ENCODE peak calls at places on chromosome 4, in seven cellular contexts. I is transverse colon, E is brain microvascular endothelial cell, G is lower leg skin, O is gastrocnemius medialis, Q is endodermal cell, K is heart right ventricle. D is an unnamed sample.

GRCh38 chr4:3190549-3190948 is 58.4 kb upstream of the MSANTD1 start:
- DNase-seq in I (no peak), E (no peak), G (peak), O (no peak), Q (peak), K (no peak), D (no peak)

GRCh38 chr4:110680217-110680616 is 57.3 kb upstream of the PITX2 start:
- DNase-seq in I (no peak), E (no peak), G (no peak), O (no peak), Q (no peak), K (no peak), D (no peak)

GRCh38 chr4:84493092-84493850 is 5.8 kb downstream of the NKX6-1 start:
- DNase-seq in I (peak), E (no peak), G (no peak), O (no peak), Q (peak), K (no peak), D (no peak)

GRCh38 chr4:186554890-186555827 is at the start of gene MTNR1A:
- DNase-seq in I (peak), E (no peak), G (no peak), O (no peak), Q (peak), K (no peak), D (no peak)

GRCh38 chr4:169159614-169160013 is 111.1 kb downstream of the SH3RF1 start:
- DNase-seq in I (no peak), E (peak), G (no peak), O (no peak), Q (no peak), K (no peak), D (peak)

GRCh38 chr4:184396570-184397515 is 77.5 kb downstream of the IRF2 start:
- DNase-seq in I (no peak), E (no peak), G (peak), O (no peak), Q (no peak), K (no peak), D (no peak)

GRCh38 chr4:159856451-159856850 is 753.6 kb downstream of the RAPGEF2 start:
- DNase-seq in I (no peak), E (no peak), G (no peak), O (no peak), Q (peak), K (no peak), D (no peak)

GRCh38 chr4:150385606-150386005 is 196.3 kb upstream of the MAB21L2 start:
- DNase-seq in I (no peak), E (peak), G (no peak), O (peak), Q (no peak), K (peak), D (peak)

GRCh38 chr4:128241425-128241913 is 46.1 kb downstream of the PGRMC2 start:
- DNase-seq in I (no peak), E (peak), G (no peak), O (no peak), Q (no peak), K (no peak), D (peak)

GRCh38 chr4:78629991-78630541 is 78.5 kb downstream of the ANXA3 start:
- DNase-seq in I (peak), E (no peak), G (no peak), O (no peak), Q (no peak), K (no peak), D (no peak)

GRCh38 chr4:111108138-111108537 is 485.3 kb upstream of the PITX2 start:
- DNase-seq in I (no peak), E (no peak), G (no peak), O (no peak), Q (no peak), K (no peak), D (no peak)

GRCh38 chr4:178339769-178340168 is 897.5 kb upstream of the AGA start:
- DNase-seq in I (no peak), E (no peak), G (no peak), O (no peak), Q (no peak), K (no peak), D (no peak)

GRCh38 chr4:138702471-138702870 is 313.1 kb upstream of the NOCT start:
- DNase-seq in I (no peak), E (no peak), G (no peak), O (no peak), Q (no peak), K (no peak), D (no peak)

GRCh38 chr4:43132010-43132582 is 239.6 kb downstream of the GRXCR1 start:
- DNase-seq in I (peak), E (peak), G (no peak), O (no peak), Q (peak), K (peak), D (peak)

GRCh38 chr4:132792305-132792704 is 356.8 kb upstream of the PCDH10 start:
- DNase-seq in I (no peak), E (no peak), G (no peak), O (no peak), Q (no peak), K (no peak), D (no peak)

GRCh38 chr4:55013431-55013955 is 111.9 kb downstream of the KDR start:
- DNase-seq in I (no peak), E (no peak), G (no peak), O (no peak), Q (no peak), K (no peak), D (no peak)

GRCh38 chr4:156970501-156971167 is 965 bp downstream of the PDGFC start:
- DNase-seq in I (peak), E (no peak), G (peak), O (peak), Q (peak), K (peak), D (no peak)

DNA sequence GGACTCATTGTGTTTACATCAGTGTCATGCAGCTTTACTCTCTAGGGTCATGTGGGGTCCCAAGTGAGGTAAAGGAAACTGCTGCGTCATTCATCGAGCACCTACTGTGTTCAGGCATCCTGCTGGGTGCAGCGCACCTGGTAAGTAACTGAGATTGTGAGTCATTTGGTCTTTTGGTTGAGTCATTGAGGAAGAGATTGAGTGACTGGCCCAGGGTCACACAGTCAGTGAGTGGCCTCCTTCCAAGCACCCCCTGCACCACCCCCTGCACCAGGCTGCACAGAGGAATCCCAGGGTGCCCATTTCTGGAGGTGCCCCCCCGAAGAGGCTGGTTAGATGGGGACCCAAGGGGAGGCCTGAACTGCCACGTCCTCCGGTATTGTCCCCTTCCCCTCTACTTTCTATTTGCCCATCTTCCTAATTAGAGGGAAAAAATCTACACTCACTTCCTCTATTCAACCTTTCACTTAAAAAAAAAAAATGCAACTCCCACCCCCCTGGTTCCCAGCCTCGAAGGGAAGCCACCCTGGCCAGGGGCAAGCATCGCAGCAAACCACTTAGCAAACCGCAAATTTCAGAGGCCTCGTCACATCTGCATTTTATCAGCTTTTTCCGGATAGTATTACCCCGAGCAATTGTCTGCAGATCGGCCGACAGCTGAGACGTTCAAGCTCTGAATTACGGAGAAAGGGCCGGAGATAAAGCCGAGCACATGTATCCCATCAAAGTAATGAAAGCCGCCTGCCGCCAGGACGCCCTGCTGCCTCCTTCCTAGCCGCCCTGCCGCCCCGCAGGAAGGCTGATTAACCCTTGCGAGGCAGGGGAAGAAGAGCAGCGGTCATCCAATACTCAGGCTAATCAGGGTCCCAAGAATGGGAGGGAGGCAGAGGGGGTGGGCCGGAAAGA is 96.3 kb upstream of the MSX1 start:
- DNase-seq in I (no peak), E (peak), G (peak), O (no peak), Q (peak), K (no peak), D (peak)
- H3K4me3 ChIP-seq in I (no peak), E (no peak), G (no peak), O (no peak), Q (no peak), K (no peak), D (no peak)

DNA sequence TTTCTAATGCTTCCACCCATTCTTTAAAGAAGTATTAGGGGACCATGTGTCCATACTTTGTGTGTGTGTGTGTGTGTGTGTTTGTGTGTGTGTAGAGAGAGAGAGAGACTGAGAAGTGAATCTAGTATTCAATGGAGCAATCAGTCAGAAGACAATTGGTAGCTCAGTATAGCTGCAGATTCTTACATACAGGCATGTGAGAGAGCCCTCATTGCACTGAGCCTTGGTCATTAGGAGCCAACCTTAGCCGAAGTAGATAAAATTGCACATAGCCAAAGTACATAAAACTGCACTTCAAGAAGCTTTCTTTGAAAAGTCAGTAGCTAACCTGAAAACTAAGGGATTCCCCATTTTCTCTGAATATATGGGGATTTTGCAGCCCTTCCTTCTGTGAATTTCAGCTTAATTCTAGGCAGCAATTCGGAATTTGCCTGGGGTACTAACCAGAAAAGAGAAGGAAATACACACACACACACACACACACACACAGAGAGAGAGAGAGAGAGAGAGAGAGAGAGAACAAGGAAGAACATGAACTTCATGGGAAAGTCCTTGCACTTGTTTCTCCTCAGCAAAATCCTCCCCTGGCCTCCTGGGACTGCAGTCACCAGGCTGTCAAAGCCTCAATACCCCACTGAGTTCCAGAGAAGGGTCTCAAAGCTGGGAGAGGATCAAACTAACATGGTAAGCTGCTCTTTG is 1.7 kb upstream of the PRDM8 start:
- DNase-seq in I (no peak), E (no peak), G (no peak), O (no peak), Q (no peak), K (no peak), D (no peak)
- H3K4me3 ChIP-seq in I (no peak), E (no peak), G (no peak), O (no peak), Q (no peak), K (no peak), D (no peak)

DNA sequence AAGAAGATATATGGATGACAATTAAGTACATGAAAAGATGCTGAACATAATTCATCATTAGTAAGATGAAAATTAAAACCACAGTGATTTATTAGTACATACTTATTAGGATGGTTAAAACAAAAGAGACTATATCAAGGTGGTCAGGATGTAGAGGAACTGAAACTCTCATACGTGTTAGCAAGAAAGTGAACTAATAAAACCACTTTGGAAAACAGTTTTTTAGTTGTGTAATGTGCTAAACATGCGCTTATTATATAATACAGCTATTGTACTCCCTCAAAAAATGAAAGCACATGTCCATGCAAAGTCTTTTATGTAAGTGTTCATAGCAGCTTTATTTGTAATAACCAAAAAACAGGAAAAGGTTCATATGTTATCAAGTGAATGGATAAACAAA is 89.9 kb upstream of the KCTD8 start:
- DNase-seq in I (no peak), E (no peak), G (no peak), O (no peak), Q (no peak), K (no peak), D (no peak)
- H3K4me3 ChIP-seq in I (no peak), E (no peak), G (no peak), O (no peak), Q (no peak), K (no peak), D (no peak)

DNA sequence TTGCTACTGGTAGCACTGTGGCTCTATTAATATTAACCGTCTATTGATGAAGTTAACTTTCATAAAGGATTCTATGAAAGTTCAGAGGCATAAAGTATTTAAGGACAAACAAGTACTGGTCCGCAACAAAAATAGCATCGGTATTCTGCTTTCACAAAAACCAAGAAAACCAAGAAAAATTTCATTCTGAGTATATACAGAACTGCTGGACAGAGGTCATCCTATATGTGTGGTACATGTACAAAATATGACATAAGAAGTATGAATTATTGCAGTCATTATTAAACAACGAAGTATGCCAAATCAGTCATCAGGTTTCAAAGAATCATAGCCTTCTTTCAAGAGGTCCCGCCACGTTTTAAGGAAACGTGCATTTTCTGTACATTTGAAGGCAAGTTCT is 2.4 kb downstream of the C4orf46 start:
- DNase-seq in I (no peak), E (no peak), G (no peak), O (no peak), Q (no peak), K (no peak), D (no peak)
- H3K4me3 ChIP-seq in I (no peak), E (no peak), G (no peak), O (no peak), Q (no peak), K (no peak), D (no peak)

DNA sequence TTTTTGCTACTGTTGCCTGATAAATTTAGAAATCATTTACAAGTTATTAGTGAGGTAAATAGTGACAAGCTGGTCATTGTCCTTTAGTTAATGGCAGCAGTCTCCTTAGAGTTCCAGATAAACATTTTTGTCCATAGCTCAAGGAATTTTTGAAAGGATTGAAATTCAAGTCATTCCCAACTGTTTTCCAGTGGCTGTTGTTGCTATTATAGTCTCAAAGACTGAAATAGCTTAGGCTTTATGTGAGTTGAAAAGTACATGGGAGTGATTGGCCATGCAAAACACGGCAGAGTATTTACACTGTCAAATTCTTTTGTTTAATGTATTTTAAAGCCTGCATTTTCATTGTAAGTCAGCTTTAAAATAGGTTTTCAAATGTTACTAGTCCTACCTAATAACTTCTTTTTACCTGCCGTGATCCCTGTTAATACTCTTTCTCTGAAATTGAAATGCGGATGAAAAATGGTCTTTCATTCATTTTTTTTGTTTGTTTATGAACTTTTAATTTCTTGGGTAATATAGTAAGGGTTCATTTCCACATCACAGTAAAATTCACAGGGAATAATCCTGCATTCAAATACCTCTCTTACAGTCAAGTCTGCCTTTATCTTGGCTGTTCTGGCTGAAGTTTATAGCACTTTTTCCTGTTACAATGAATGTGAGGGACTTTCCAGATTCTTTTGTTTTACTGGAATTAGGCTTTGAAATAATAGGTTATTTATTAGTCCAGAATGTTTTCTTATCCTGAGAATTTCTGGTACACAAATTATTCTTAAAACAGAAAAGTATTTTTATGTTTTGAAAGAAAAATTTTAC is 85.1 kb downstream of the PDLIM5 start:
- DNase-seq in I (no peak), E (no peak), G (no peak), O (no peak), Q (no peak), K (no peak), D (no peak)
- H3K4me3 ChIP-seq in I (no peak), E (no peak), G (no peak), O (no peak), Q (peak), K (no peak), D (no peak)

GRCh38 chr4:8592366-8593267 is at the start of gene CPZ:
- DNase-seq in I (no peak), E (peak), G (no peak), O (no peak), Q (peak), K (no peak), D (no peak)
- H3K4me3 ChIP-seq in I (no peak), E (peak), G (no peak), O (no peak), Q (peak), K (no peak), D (peak)

DNA sequence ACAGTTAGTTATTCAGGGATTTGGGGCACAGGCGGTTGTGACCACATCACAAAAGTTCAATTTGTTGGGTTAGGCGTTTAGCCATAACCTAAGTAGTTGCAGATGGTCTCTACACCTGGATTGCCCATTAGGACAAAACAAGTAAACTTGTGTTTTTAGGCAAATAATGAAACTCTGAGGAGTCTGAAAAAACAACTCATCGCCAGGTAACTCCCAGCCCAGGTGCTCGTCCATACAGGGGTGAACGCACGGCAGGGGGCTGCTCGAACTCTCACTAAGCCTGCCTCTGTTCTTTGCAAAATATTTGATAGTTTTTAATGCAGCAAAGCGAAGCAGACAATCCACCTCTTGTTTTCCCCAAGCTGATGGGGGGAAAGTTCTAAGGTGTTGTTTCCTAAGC is 571 bp upstream of the RHOH start:
- DNase-seq in I (no peak), E (no peak), G (no peak), O (no peak), Q (no peak), K (no peak), D (no peak)
- H3K4me3 ChIP-seq in I (no peak), E (no peak), G (no peak), O (no peak), Q (peak), K (no peak), D (no peak)